ENCODE peak calls at places on chromosomes 4 and X, in five cellular contexts. X is left ventricle myocardium inferior, H is testis, I is right lobe of liver, C is HFF-Myc. O is an unnamed sample.
A peak's percentile ranks its signal among the peaks of the same experiment; 100 is the strongest.

GRCh38 chr4:23904639-23905061 is 14.8 kb upstream of the PPARGC1A start:
- DNase-seq in X (no peak), H (no peak), I (no peak), C (no peak), O (no peak)

GRCh38 chrX:40090050-40090804 is 7.5 kb downstream of the BCOR start:
- DNase-seq in X (peak; percentile 35), H (peak; percentile 34), I (peak; percentile 50), C (no peak), O (no peak)

GRCh38 chr4:85515701-85516100 is 40.8 kb downstream of the ARHGAP24 start:
- DNase-seq in X (no peak), H (no peak), I (no peak), C (no peak), O (no peak)

GRCh38 chr4:146545102-146545501 is 23.4 kb upstream of the SLC10A7 start:
- DNase-seq in X (no peak), H (peak; percentile 34), I (no peak), C (no peak), O (no peak)

GRCh38 chr4:125085-125820 is 952 bp downstream of the ZNF718 start:
- DNase-seq in X (peak; percentile 40), H (peak; percentile 83), I (peak; percentile 42), C (no peak), O (no peak)

GRCh38 chrX:102697506-102697905 is 14.7 kb upstream of the GPRASP2 start:
- DNase-seq in X (no peak), H (no peak), I (no peak), C (no peak), O (no peak)

GRCh38 chr4:99131378-99131777 is 12.7 kb downstream of the ADH4 start:
- DNase-seq in X (no peak), H (no peak), I (no peak), C (no peak), O (no peak)

GRCh38 chr4:84563002-84563401 is 19.9 kb upstream of the CDS1 start:
- DNase-seq in X (no peak), H (no peak), I (no peak), C (no peak), O (no peak)

GRCh38 chr4:141676087-141676486 is 39.7 kb downstream of the IL15 start:
- DNase-seq in X (no peak), H (no peak), I (no peak), C (no peak), O (no peak)

GRCh38 chr4:7160951-7161440 is 31.3 kb upstream of the SORCS2 start:
- DNase-seq in X (no peak), H (peak; percentile 25), I (no peak), C (no peak), O (no peak)

GRCh38 chrX:101415180-101416130 is 7.4 kb downstream of the HNRNPH2 start:
- DNase-seq in X (no peak), H (peak; percentile 15), I (no peak), C (no peak), O (no peak)

GRCh38 chr4:65120287-65120686 is 550.0 kb downstream of the EPHA5 start:
- DNase-seq in X (no peak), H (no peak), I (no peak), C (no peak), O (no peak)

GRCh38 chrX:149718757-149719156 is 6.9 kb downstream of the MAGEA11 start:
- DNase-seq in X (no peak), H (no peak), I (no peak), C (no peak), O (no peak)

GRCh38 chr4:86031927-86032326 is 327.9 kb downstream of the MAPK10 start:
- DNase-seq in X (no peak), H (no peak), I (no peak), C (no peak), O (no peak)

GRCh38 chr4:125423124-125423523 is 108.4 kb downstream of the FAT4 start:
- DNase-seq in X (no peak), H (no peak), I (no peak), C (no peak), O (no peak)

GRCh38 chr4:183658362-183659028 is 490 bp downstream of the RWDD4 start:
- DNase-seq in X (peak; percentile 32), H (peak; percentile 30), I (peak; percentile 48), C (no peak), O (no peak)

GRCh38 chr4:185096032-185096653 is 46.9 kb upstream of the SLC25A4 start:
- DNase-seq in X (no peak), H (peak; percentile 57), I (no peak), C (no peak), O (no peak)

GRCh38 chr4:1354136-1354982 is 7.4 kb downstream of the UVSSA start:
- DNase-seq in X (no peak), H (peak; percentile 27), I (no peak), C (no peak), O (no peak)

GRCh38 chrX:27276751-27277150 is 186.4 kb downstream of the PPP4R3C start:
- DNase-seq in X (no peak), H (no peak), I (no peak), C (no peak), O (no peak)

GRCh38 chr4:74874785-74875367 is 58.0 kb upstream of the PARM1 start:
- DNase-seq in X (no peak), H (peak; percentile 63), I (no peak), C (peak; percentile 40), O (no peak)

GRCh38 chr4:30962949-30963348 is 242.8 kb downstream of the PCDH7 start:
- DNase-seq in X (no peak), H (no peak), I (no peak), C (no peak), O (no peak)

GRCh38 chrX:110402855-110403230 is 44.2 kb downstream of the RTL9 start:
- DNase-seq in X (no peak), H (no peak), I (no peak), C (no peak), O (no peak)

GRCh38 chrX:109890910-109891502 is 111.9 kb upstream of the TMEM164 start:
- DNase-seq in X (peak; percentile 15), H (peak; percentile 66), I (peak; percentile 51), C (no peak), O (no peak)

GRCh38 chrX:70134116-70134477 is 850 bp downstream of the IGBP1 start:
- DNase-seq in X (no peak), H (no peak), I (no peak), C (no peak), O (no peak)

GRCh38 chrX:1283093-1283492 is 14.5 kb downstream of the CSF2RA start:
- DNase-seq in X (no peak), H (no peak), I (no peak), C (no peak), O (no peak)

GRCh38 chr4:117660668-117661067 is 373.6 kb upstream of the NDST3 start:
- DNase-seq in X (no peak), H (no peak), I (no peak), C (no peak), O (no peak)

GRCh38 chrX:47650164-47651042 is at the start of gene ELK1:
- DNase-seq in X (peak; percentile 94), H (peak; percentile 98), I (peak; percentile 93), C (peak; percentile 89), O (peak; percentile 60)
- TF ChIP-seq CTCF in X (no peak), H (no peak), I (peak; percentile 16), C (no peak), O (no peak)

GRCh38 chr4:168514249-168514852 is 17.5 kb downstream of the PALLD start:
- DNase-seq in X (no peak), H (no peak), I (no peak), C (peak; percentile 27), O (no peak)
- TF ChIP-seq CTCF in X (peak; percentile 67), H (no peak), I (peak; percentile 53), C (peak; percentile 9), O (peak; percentile 41)

GRCh38 chr4:70772929-70773555 is 51.3 kb downstream of the RUFY3 start:
- DNase-seq in X (no peak), H (no peak), I (no peak), C (no peak), O (no peak)
- TF ChIP-seq CTCF in X (no peak), H (no peak), I (no peak), C (no peak), O (no peak)

DNA sequence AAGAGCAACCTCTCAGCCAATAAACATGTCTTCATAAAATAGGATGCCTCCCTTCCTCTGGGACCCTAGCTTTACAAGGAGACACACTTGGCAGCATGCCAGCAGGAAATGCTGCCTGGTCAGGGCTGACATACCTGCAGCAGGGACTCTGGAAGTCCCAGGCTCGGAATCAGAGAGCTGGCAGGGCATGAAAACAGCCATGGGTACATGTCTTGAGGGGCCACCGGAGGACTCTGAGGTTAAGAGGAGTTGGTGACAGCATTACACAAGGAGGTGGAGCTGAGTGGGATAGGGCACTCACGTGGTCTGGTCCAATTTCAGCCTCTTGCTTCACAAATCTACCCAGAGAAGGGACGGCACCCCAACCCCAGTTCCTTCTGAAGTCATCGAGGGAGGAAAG is 15.7 kb downstream of the MSX1 start:
- DNase-seq in X (no peak), H (no peak), I (no peak), C (no peak), O (no peak)
- TF ChIP-seq CTCF in X (no peak), H (no peak), I (no peak), C (no peak), O (no peak)

DNA sequence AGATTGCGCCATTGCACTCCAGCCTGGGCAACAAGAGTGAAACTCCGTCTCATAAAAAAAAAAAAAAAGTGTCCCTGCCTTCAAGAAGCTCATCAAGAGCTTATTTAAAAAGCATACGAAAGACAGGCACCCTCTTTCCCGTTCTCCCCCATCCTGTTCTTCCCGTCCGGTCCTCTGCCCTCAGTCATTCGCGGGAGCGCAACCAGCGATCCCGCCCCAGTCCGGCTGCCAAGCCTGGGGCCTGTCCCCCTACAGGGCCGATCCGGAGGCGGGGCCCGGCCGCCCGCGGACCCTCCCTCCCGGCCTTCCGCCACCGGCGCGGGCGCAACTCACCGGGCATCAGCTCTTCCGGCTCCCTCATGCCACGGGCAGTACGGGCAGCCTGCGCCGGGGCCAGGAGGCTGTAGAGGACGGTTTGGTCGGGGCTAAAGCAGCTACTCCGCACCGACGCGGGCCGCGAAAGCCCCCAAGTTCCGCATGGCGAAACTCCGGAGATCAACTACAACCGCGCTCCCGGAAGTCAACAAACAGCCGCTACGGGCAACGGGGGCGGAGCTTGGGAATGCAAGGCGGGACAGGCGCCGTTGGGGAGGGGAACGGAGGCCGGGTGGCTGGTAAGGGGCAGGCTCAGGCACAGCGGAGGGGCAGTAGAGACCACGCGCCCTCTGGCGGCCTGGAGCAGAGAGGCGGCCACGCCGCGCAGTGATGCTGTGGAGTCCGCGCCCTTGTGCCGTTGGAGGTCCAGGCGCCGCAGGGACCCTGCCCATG is at the start of gene RPGR:
- DNase-seq in X (peak; percentile 92), H (peak; percentile 95), I (peak; percentile 95), C (peak; percentile 69), O (peak; percentile 58)
- TF ChIP-seq CTCF in X (peak; percentile 84), H (peak; percentile 74), I (peak; percentile 73), C (peak; percentile 70), O (peak; percentile 50)

GRCh38 chr4:40710484-40711269 is 39.1 kb upstream of the NSUN7 start:
- DNase-seq in X (no peak), H (no peak), I (no peak), C (no peak), O (no peak)
- TF ChIP-seq CTCF in X (no peak), H (no peak), I (no peak), C (no peak), O (no peak)